ENCODE peak calls at places on chromosomes 2 and 18, in nine cellular contexts. S is activated gamma-delta T cell treated with Interleukin-2 at 50 U/mL for 16 hours, A is GM12865, M is fibroblast of lung, T is HT-29, O is head of caudate nucleus, B is ACHN, I is activated T-cell treated with anti-CD3 and anti-CD28 coated beads for 4 hours, V is dermis microvascular lymphatic vessel endothelial cell. J is an unnamed sample.

GRCh38 chr2:41867553-41867952 is 180.3 kb upstream of the PKDCC start:
- DNase-seq in S (no peak), A (peak; percentile 12), M (no peak), T (no peak), O (no peak), B (no peak), I (no peak), V (no peak), J (no peak)

GRCh38 chr2:177929662-177930522 is 142.7 kb downstream of the PDE11A start:
- DNase-seq in S (no peak), A (no peak), M (no peak), T (no peak), O (no peak), B (no peak), I (no peak), V (no peak), J (no peak)

GRCh38 chr2:12712871-12713270 is 3.9 kb upstream of the TRIB2 start:
- DNase-seq in S (no peak), A (no peak), M (peak; percentile 80), T (no peak), O (no peak), B (no peak), I (no peak), V (no peak), J (no peak)

GRCh38 chr2:68458962-68459361 is 8.1 kb downstream of the FBXO48 start:
- DNase-seq in S (no peak), A (no peak), M (peak; percentile 26), T (no peak), O (no peak), B (no peak), I (no peak), V (no peak), J (no peak)

GRCh38 chr18:50131591-50131990 is 63.4 kb downstream of the MYO5B start:
- DNase-seq in S (no peak), A (peak; percentile 41), M (no peak), T (no peak), O (no peak), B (no peak), I (no peak), V (no peak), J (no peak)

GRCh38 chr2:229340086-229340760 is 69.1 kb upstream of the PID1 start:
- DNase-seq in S (no peak), A (no peak), M (peak; percentile 92), T (no peak), O (no peak), B (no peak), I (no peak), V (no peak), J (peak; percentile 79)

GRCh38 chr2:141582213-141582612 is 548.6 kb downstream of the LRP1B start:
- DNase-seq in S (no peak), A (no peak), M (no peak), T (no peak), O (no peak), B (no peak), I (no peak), V (no peak), J (no peak)

GRCh38 chr18:35949903-35950627 is 22.4 kb upstream of the RMP24 start:
- DNase-seq in S (peak; percentile 40), A (peak; percentile 56), M (peak; percentile 73), T (peak; percentile 28), O (peak; percentile 81), B (peak; percentile 62), I (peak; percentile 44), V (peak; percentile 72), J (peak; percentile 73)

GRCh38 chr18:27130029-27130428 is 55.1 kb downstream of the CHST9 start:
- DNase-seq in S (no peak), A (no peak), M (no peak), T (no peak), O (no peak), B (no peak), I (no peak), V (no peak), J (no peak)

GRCh38 chr2:74834806-74835755 is 1.2 kb downstream of the HK2 start:
- DNase-seq in S (peak; percentile 35), A (peak; percentile 84), M (peak; percentile 42), T (peak; percentile 61), O (no peak), B (peak; percentile 76), I (peak; percentile 72), V (peak; percentile 35), J (peak; percentile 41)

GRCh38 chr2:61937881-61938280 is 32.4 kb downstream of the COMMD1 start:
- DNase-seq in S (no peak), A (no peak), M (no peak), T (no peak), O (no peak), B (no peak), I (no peak), V (no peak), J (no peak)

GRCh38 chr18:11868230-11868629 is 17.0 kb downstream of the CHMP1B start:
- DNase-seq in S (no peak), A (no peak), M (no peak), T (no peak), O (no peak), B (no peak), I (no peak), V (no peak), J (no peak)

GRCh38 chr18:44826418-44827259 is 146.0 kb downstream of the SETBP1 start:
- DNase-seq in S (no peak), A (no peak), M (peak; percentile 96), T (no peak), O (peak; percentile 47), B (peak; percentile 27), I (no peak), V (peak; percentile 7), J (peak; percentile 85)

GRCh38 chr2:44934521-44934961 is 7.0 kb upstream of the SIX3 start:
- DNase-seq in S (no peak), A (no peak), M (no peak), T (no peak), O (peak; percentile 34), B (no peak), I (no peak), V (no peak), J (no peak)

GRCh38 chr2:240996161-240996833 is 2.1 kb upstream of the SNED1 start:
- DNase-seq in S (no peak), A (no peak), M (no peak), T (no peak), O (peak; percentile 14), B (no peak), I (no peak), V (no peak), J (no peak)

GRCh38 chr2:96530144-96530430 is 6.5 kb upstream of the ARID5A start:
- DNase-seq in S (no peak), A (no peak), M (no peak), T (no peak), O (no peak), B (no peak), I (no peak), V (no peak), J (no peak)

GRCh38 chr2:20050104-20050711 is 1.2 kb downstream of the LAPTM4A start:
- DNase-seq in S (peak; percentile 20), A (peak; percentile 58), M (peak; percentile 85), T (peak; percentile 9), O (no peak), B (peak; percentile 51), I (no peak), V (peak; percentile 62), J (peak; percentile 65)

GRCh38 chr2:6932833-6933232 is 15.6 kb downstream of the RNF144A start:
- DNase-seq in S (no peak), A (no peak), M (no peak), T (no peak), O (no peak), B (no peak), I (no peak), V (no peak), J (no peak)

GRCh38 chr2:236680461-236680860 is 110.8 kb downstream of the ACKR3 start:
- DNase-seq in S (no peak), A (no peak), M (no peak), T (no peak), O (no peak), B (no peak), I (no peak), V (no peak), J (no peak)

GRCh38 chr2:136310005-136310495 is 192.1 kb upstream of the CXCR4 start:
- DNase-seq in S (no peak), A (peak; percentile 84), M (no peak), T (no peak), O (no peak), B (no peak), I (no peak), V (no peak), J (no peak)

GRCh38 chr2:12302691-12303090 is 414.0 kb upstream of the TRIB2 start:
- DNase-seq in S (no peak), A (no peak), M (no peak), T (no peak), O (no peak), B (no peak), I (no peak), V (no peak), J (no peak)

GRCh38 chr18:69882965-69883668 is 64.6 kb downstream of the CD226 start:
- DNase-seq in S (no peak), A (peak; percentile 32), M (no peak), T (no peak), O (no peak), B (peak; percentile 0), I (no peak), V (no peak), J (no peak)

GRCh38 chr2:207073791-207074678 is 91.7 kb downstream of the KLF7 start:
- DNase-seq in S (no peak), A (peak; percentile 7), M (peak; percentile 26), T (no peak), O (peak; percentile 41), B (no peak), I (peak; percentile 28), V (peak; percentile 79), J (no peak)

GRCh38 chr2:9950521-9951271 is 797 bp upstream of the GRHL1 start:
- DNase-seq in S (peak; percentile 30), A (peak; percentile 61), M (no peak), T (peak; percentile 39), O (no peak), B (no peak), I (no peak), V (peak; percentile 33), J (peak; percentile 50)

GRCh38 chr2:119005081-119005480 is 63.1 kb downstream of the MARCO start:
- DNase-seq in S (no peak), A (no peak), M (no peak), T (no peak), O (no peak), B (no peak), I (no peak), V (no peak), J (peak; percentile 91)

GRCh38 chr2:236972491-236973379 is 113.0 kb upstream of the COPS8 start:
- DNase-seq in S (no peak), A (no peak), M (peak; percentile 71), T (peak; percentile 27), O (no peak), B (no peak), I (no peak), V (no peak), J (peak; percentile 49)

GRCh38 chr18:58978916-58979315 is 114.2 kb downstream of the ZNF532 start:
- DNase-seq in S (no peak), A (no peak), M (no peak), T (no peak), O (peak; percentile 45), B (no peak), I (no peak), V (no peak), J (no peak)